ENCODE peak calls at places on chromosome 4, in six cellular contexts. N is NCI-H460, D is astrocyte of the spinal cord, A is NAMALWA, T is head of caudate nucleus, Z is NCI-H1092 treated with DMSO at 0.1 percent for 48 hours. O is an unnamed sample.

GRCh38 chr4:139641218-139641617 is 24.4 kb upstream of the MGST2 start:
- DNase-seq in N (no peak), D (no peak), A (no peak), T (no peak), Z (no peak), O (no peak)

GRCh38 chr4:12912896-12913418 is 571.2 kb downstream of the RAB28 start:
- DNase-seq in N (no peak), D (no peak), A (no peak), T (no peak), Z (no peak), O (no peak)

GRCh38 chr4:173152104-173152503 is 16.5 kb upstream of the GALNT7 start:
- DNase-seq in N (no peak), D (no peak), A (no peak), T (no peak), Z (no peak), O (no peak)

GRCh38 chr4:123573866-123574508 is 177.4 kb downstream of the SPRY1 start:
- DNase-seq in N (no peak), D (no peak), A (no peak), T (peak), Z (no peak), O (no peak)

GRCh38 chr4:155676430-155676825 is 9.8 kb downstream of the GUCY1A1 start:
- DNase-seq in N (no peak), D (no peak), A (no peak), T (no peak), Z (no peak), O (no peak)

GRCh38 chr4:151822331-151822730 is 61.5 kb upstream of the GATB start:
- DNase-seq in N (no peak), D (no peak), A (no peak), T (no peak), Z (no peak), O (no peak)

GRCh38 chr4:79049840-79050520 is 110.7 kb upstream of the PAQR3 start:
- DNase-seq in N (no peak), D (peak), A (no peak), T (no peak), Z (peak), O (no peak)

GRCh38 chr4:8574796-8575370 is 5.3 kb upstream of the GPR78 start:
- DNase-seq in N (no peak), D (no peak), A (no peak), T (no peak), Z (no peak), O (no peak)

GRCh38 chr4:88514557-88515511 is 8.7 kb downstream of the PYURF start:
- DNase-seq in N (no peak), D (no peak), A (no peak), T (no peak), Z (peak), O (no peak)

GRCh38 chr4:174764105-174764729 is 64.8 kb downstream of the GLRA3 start:
- DNase-seq in N (peak), D (peak), A (peak), T (peak), Z (peak), O (peak)

GRCh38 chr4:5143940-5144339 is 92.7 kb downstream of the STK32B start:
- DNase-seq in N (no peak), D (no peak), A (no peak), T (no peak), Z (no peak), O (no peak)

GRCh38 chr4:24753519-24753918 is 41.9 kb upstream of the SOD3 start:
- DNase-seq in N (peak), D (no peak), A (no peak), T (no peak), Z (no peak), O (no peak)

GRCh38 chr4:1693131-1693896 is 9.2 kb upstream of the FAM53A start:
- DNase-seq in N (peak), D (peak), A (peak), T (peak), Z (peak), O (peak)

GRCh38 chr4:149057594-149057993 is 615.4 kb upstream of the NR3C2 start:
- DNase-seq in N (no peak), D (no peak), A (no peak), T (no peak), Z (no peak), O (no peak)

GRCh38 chr4:158801066-158801465 is 32.2 kb downstream of the FNIP2 start:
- DNase-seq in N (no peak), D (no peak), A (no peak), T (no peak), Z (no peak), O (no peak)

GRCh38 chr4:169407217-169407845 is 136.6 kb upstream of the SH3RF1 start:
- DNase-seq in N (no peak), D (no peak), A (no peak), T (no peak), Z (no peak), O (no peak)

GRCh38 chr4:169179609-169180526 is 90.9 kb downstream of the SH3RF1 start:
- DNase-seq in N (no peak), D (peak), A (no peak), T (peak), Z (no peak), O (no peak)

GRCh38 chr4:608236-608635 is 17.1 kb upstream of the PDE6B start:
- DNase-seq in N (no peak), D (no peak), A (no peak), T (no peak), Z (no peak), O (no peak)

GRCh38 chr4:60463846-60464502 is 736.2 kb upstream of the ADGRL3 start:
- DNase-seq in N (peak), D (no peak), A (peak), T (no peak), Z (no peak), O (no peak)

GRCh38 chr4:46933686-46934085 is 24.6 kb upstream of the COX7B2 start:
- DNase-seq in N (no peak), D (no peak), A (no peak), T (no peak), Z (no peak), O (no peak)

GRCh38 chr4:78024085-78024484 is 33.0 kb upstream of the FRAS1 start:
- DNase-seq in N (no peak), D (no peak), A (no peak), T (no peak), Z (no peak), O (no peak)

GRCh38 chr4:22356996-22357596 is 158.8 kb downstream of the ADGRA3 start:
- DNase-seq in N (no peak), D (peak), A (peak), T (peak), Z (peak), O (peak)

GRCh38 chr4:153468587-153468986 is 2.4 kb downstream of the TMEM131L start:
- DNase-seq in N (no peak), D (no peak), A (peak), T (no peak), Z (no peak), O (no peak)

O was measured in RPMI8226.